ENCODE peak calls at places on chromosome 2, in eight cellular contexts. D is stomach, F is suprapubic skin, N is transverse colon, J is vagina, A is HCT116, K is GM12878, X is K562. B is an unnamed sample.
A peak's percentile ranks its signal among the peaks of the same experiment; 100 is the strongest.

GRCh38 chr2:69381337-69381737 is 5.7 kb downstream of the GFPT1 start:
- DNase-seq in F (no peak), D (no peak), N (no peak), K (no peak), A (no peak), X (peak; percentile 83), J (no peak), B (no peak)

GRCh38 chr2:14587119-14587518 is 45.4 kb upstream of the LRATD1 start:
- DNase-seq in X (no peak), N (no peak), K (no peak), D (no peak), F (no peak), J (no peak), A (no peak), B (no peak)

GRCh38 chr2:46031124-46031523 is 266.1 kb upstream of the EPAS1 start:
- DNase-seq in D (no peak), K (no peak), J (no peak), X (no peak), N (no peak), F (no peak), A (no peak), B (no peak)

GRCh38 chr2:198116652-198117175 is 312.3 kb downstream of the PLCL1 start:
- DNase-seq in J (no peak), A (no peak), F (no peak), K (no peak), N (no peak), X (no peak), D (no peak), B (no peak)

GRCh38 chr2:95072424-95072823 is 46.9 kb downstream of the MAL start:
- DNase-seq in A (no peak), J (peak; percentile 46), D (no peak), F (no peak), X (no peak), K (no peak), N (no peak), B (no peak)

GRCh38 chr2:205868773-205869333 is 186.6 kb downstream of the NRP2 start:
- DNase-seq in A (no peak), D (no peak), J (no peak), X (no peak), K (no peak), N (no peak), F (no peak), B (no peak)

GRCh38 chr2:210655229-210655628 is 98.8 kb downstream of the CPS1 start:
- DNase-seq in N (no peak), A (no peak), J (no peak), F (no peak), K (no peak), D (no peak), X (no peak), B (no peak)

GRCh38 chr2:119482481-119483394 is 41.5 kb downstream of the SCTR start:
- DNase-seq in X (no peak), K (no peak), F (peak; percentile 55), J (peak; percentile 94), D (no peak), A (no peak), N (no peak), B (no peak)

GRCh38 chr2:82993631-82994030 is 1465.4 kb downstream of the SUCLG1 start:
- DNase-seq in J (no peak), N (no peak), A (peak; percentile 18), X (no peak), K (no peak), D (no peak), F (no peak), B (peak; percentile 27)

GRCh38 chr2:188966728-188967127 is 7.4 kb upstream of the COL3A1 start:
- DNase-seq in N (no peak), X (no peak), A (no peak), F (no peak), K (no peak), J (no peak), D (no peak), B (no peak)
- TF ChIP-seq CTCF in N (no peak), X (no peak), A (no peak), F (no peak), K (no peak), J (no peak), D (no peak), B (no peak)

GRCh38 chr2:55840460-55840859 is 83.1 kb downstream of the EFEMP1 start:
- DNase-seq in A (no peak), X (no peak), K (no peak), J (no peak), D (no peak), F (no peak), N (no peak), B (no peak)

GRCh38 chr2:55843992-55844345 is 79.6 kb downstream of the EFEMP1 start:
- DNase-seq in X (no peak), K (no peak), N (no peak), D (no peak), J (no peak), F (no peak), A (no peak), B (no peak)

GRCh38 chr2:55843096-55843991 is 80.2 kb downstream of the EFEMP1 start:
- DNase-seq in J (no peak), A (no peak), N (peak; percentile 43), D (peak; percentile 59), K (no peak), F (no peak), X (peak; percentile 19), B (peak; percentile 93)

GRCh38 chr2:55839182-55839819 is 84.3 kb downstream of the EFEMP1 start:
- DNase-seq in K (no peak), J (no peak), X (no peak), N (no peak), F (no peak), D (peak; percentile 54), A (no peak), B (peak; percentile 75)

GRCh38 chr2:55842009-55842408 is 81.6 kb downstream of the EFEMP1 start:
- DNase-seq in K (no peak), F (no peak), A (no peak), D (no peak), X (no peak), J (no peak), N (no peak), B (no peak)
- H3K4me1 ChIP-seq in K (no peaks in the 10 kb centered on the region), F (peaks cover 13% of the 10 kb centered on the region), A (peaks cover 5% of the 10 kb centered on the region), D (peaks cover 22% of the 10 kb centered on the region), X (peaks cover 6% of the 10 kb centered on the region), J (peaks cover 20% of the 10 kb centered on the region), N (peaks cover 4% of the 10 kb centered on the region), B (peaks cover 19% of the 10 kb centered on the region)

GRCh38 chr2:42047488-42048317 is at the start of gene PKDCC:
- DNase-seq in J (no peak), N (peak; percentile 85), A (no peak), K (no peak), D (peak; percentile 77), F (peak; percentile 79), X (peak; percentile 77), B (no peak)
- TF ChIP-seq POLR2AphosphoS5 in J (peak; percentile 76), N (peak; percentile 41), A (no peak), K (no peak), D (peak; percentile 19), F (no peak), X (no peak), B (no peak)

GRCh38 chr2:11786592-11786991 is 40.2 kb downstream of the LPIN1 start:
- DNase-seq in D (no peak), F (no peak), A (no peak), N (no peak), K (no peak), X (no peak), J (peak; percentile 55), B (no peak)

GRCh38 chr2:11784310-11784709 is 37.9 kb downstream of the LPIN1 start:
- DNase-seq in X (no peak), A (no peak), D (no peak), F (no peak), K (no peak), J (peak; percentile 61), N (no peak), B (no peak)

GRCh38 chr2:11786191-11786590 is 39.8 kb downstream of the LPIN1 start:
- DNase-seq in D (no peak), X (no peak), N (no peak), A (no peak), J (peak; percentile 40), K (no peak), F (no peak), B (no peak)

GRCh38 chr2:11785611-11785940 is 39.1 kb downstream of the LPIN1 start:
- DNase-seq in N (no peak), X (no peak), K (no peak), J (peak; percentile 58), F (no peak), D (no peak), A (no peak), B (no peak)

DNA sequence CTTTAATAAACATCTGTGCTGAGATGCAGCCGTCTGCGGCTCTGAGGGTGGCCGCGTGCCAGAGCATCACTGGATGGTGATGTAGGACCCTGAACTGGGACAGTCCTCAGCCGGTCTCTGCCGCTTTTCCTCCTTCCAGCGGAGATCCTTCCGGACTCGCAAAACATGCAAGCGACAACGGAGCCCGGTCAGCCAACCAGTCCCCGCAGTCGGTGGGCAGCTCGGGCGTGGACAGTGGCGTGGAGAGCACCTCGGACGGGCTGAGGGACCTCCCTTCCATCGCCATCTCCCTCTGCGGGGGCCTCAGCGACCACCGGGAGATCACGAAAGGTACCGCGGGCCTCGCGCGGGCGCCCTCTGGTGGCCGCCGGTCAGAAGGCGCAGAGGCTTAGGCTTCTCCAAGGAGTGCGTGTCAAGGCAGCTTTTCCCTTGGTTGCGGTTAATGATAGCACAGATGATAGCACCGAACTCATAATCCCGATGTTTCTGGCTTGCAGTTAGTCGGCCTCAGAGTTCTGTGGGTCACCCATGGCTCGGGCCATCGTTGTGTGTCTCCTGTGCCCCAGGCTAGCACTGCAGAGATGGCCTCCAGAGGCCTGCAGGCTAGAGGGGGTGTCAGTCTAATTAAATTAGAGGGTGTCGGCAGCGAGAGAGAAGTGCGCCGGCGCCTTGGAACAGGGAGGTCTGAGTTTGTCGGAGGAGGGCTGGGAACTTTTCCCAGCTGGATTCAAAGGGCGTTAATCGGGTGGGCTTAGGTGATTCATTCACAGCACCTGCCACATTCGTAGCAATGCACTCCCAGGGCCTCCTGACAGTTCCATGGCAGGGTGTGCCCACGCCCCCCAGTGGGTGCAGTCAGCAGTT is 38.5 kb downstream of the LPIN1 start:
- DNase-seq in D (peak; percentile 47), A (no peak), J (peak; percentile 82), X (peak; percentile 45), F (no peak), K (no peak), N (peak; percentile 26), B (no peak)
- TF ChIP-seq CTCF in D (peak; percentile 69), A (peak; percentile 72), J (peak; percentile 74), X (peak; percentile 61), F (peak; percentile 55), K (peak; percentile 60), N (peak; percentile 88), B (peak; percentile 99)

GRCh38 chr2:55846426-55846825 is 77.2 kb downstream of the EFEMP1 start:
- DNase-seq in N (no peak), D (no peak), A (no peak), F (no peak), X (no peak), K (no peak), J (no peak), B (no peak)

GRCh38 chr2:55848096-55848495 is 75.5 kb downstream of the EFEMP1 start:
- DNase-seq in A (no peak), D (no peak), N (no peak), X (no peak), F (no peak), K (no peak), J (no peak), B (no peak)
- H3K4me1 ChIP-seq in A (no peaks in the 10 kb centered on the region), D (no peaks in the 10 kb centered on the region), N (peaks cover under 1% of the 10 kb centered on the region), X (no peaks in the 10 kb centered on the region), F (peaks cover 8% of the 10 kb centered on the region), K (no peaks in the 10 kb centered on the region), J (peaks cover 8% of the 10 kb centered on the region), B (peaks cover 6% of the 10 kb centered on the region)

GRCh38 chr2:27262379-27263286 is at the start of gene SLC30A3:
- DNase-seq in N (peak; percentile 71), X (peak; percentile 81), J (no peak), F (peak; percentile 80), A (peak; percentile 44), D (peak; percentile 72), K (no peak), B (no peak)
- TF ChIP-seq POLR2AphosphoS5 in N (no peak), X (no peak), J (no peak), F (no peak), A (peak; percentile 96), D (no peak), K (no peak), B (no peak)

B was measured in Panc1.